ENCODE peak calls at places on chromosomes 2 and 18, in five cellular contexts. Q, O, R, L and M are unnamed samples.
A peak's percentile ranks its signal among the peaks of the same experiment; 100 is the strongest.

GRCh38 chr2:42568431-42569115 is at the start of gene MTA3:
- DNase-seq in L (peak; percentile 65), Q (peak; percentile 79), O (peak; percentile 41), R (peak; percentile 52), M (no peak)

GRCh38 chr18:59779979-59780378 is 82.8 kb upstream of the CCBE1 start:
- DNase-seq in Q (no peak), O (no peak), L (no peak), R (no peak), M (peak; percentile 82)

GRCh38 chr18:63664571-63664970 is 2.9 kb upstream of the SERPINB3 start:
- DNase-seq in Q (no peak), L (no peak), R (no peak), O (no peak), M (no peak)

GRCh38 chr18:49277395-49278036 is 182.9 kb downstream of the DYM start:
- DNase-seq in R (no peak), L (no peak), Q (no peak), O (no peak), M (no peak)

GRCh38 chr2:98519851-98520250 is 75.2 kb downstream of the INPP4A start:
- DNase-seq in O (no peak), L (no peak), R (no peak), Q (no peak), M (no peak)

GRCh38 chr2:177429688-177430325 is 37.2 kb downstream of the AGPS start:
- DNase-seq in O (no peak), L (no peak), Q (no peak), R (no peak), M (peak; percentile 94)

GRCh38 chr18:14961991-14962390 is 214.0 kb downstream of the ANKRD30B start:
- DNase-seq in L (no peak), R (no peak), O (no peak), Q (no peak), M (no peak)

GRCh38 chr2:20635698-20636584 is 15.0 kb downstream of the HS1BP3 start:
- DNase-seq in L (peak; percentile 91), Q (peak; percentile 88), O (no peak), R (peak; percentile 87), M (peak; percentile 60)

GRCh38 chr18:8484951-8485350 is 124.3 kb upstream of the RAB12 start:
- DNase-seq in R (no peak), Q (no peak), L (no peak), O (no peak), M (no peak)

GRCh38 chr18:6145645-6146308 is 250.5 kb upstream of the TMEM200C start:
- DNase-seq in R (no peak), O (no peak), L (no peak), Q (peak; percentile 7), M (no peak)